ENCODE peak calls at places on chromosomes 3 and 15, in seven cellular contexts. D is IMR-90; J is breast epithelium; Y is A549; P is HCT116; L is CD8-positive, alpha-beta T cell; W is right lobe of liver. O is an unnamed sample. For H3K4me1, the result is how much of the 10 kb centered on the place peaks cover.

GRCh38 chr3:27559835-27560234 is 75.7 kb upstream of the SLC4A7 start:
- DNase-seq in D (peak), J (no peak), Y (no peak), P (no peak), L (no peak), W (no peak), O (no peak)

GRCh38 chr3:36362973-36363372 is 17.3 kb upstream of the STAC start:
- DNase-seq in D (peak), J (no peak), Y (peak), P (peak), L (no peak), W (no peak), O (peak)

GRCh38 chr3:126130081-126130855 is 46.3 kb upstream of the SLC41A3 start:
- DNase-seq in D (no peak), J (peak), Y (no peak), P (no peak), L (no peak), W (peak), O (no peak)

GRCh38 chr3:149783576-149783975 is 8.8 kb downstream of the ANKUB1 start:
- DNase-seq in D (peak), J (no peak), Y (peak), P (no peak), L (no peak), W (no peak), O (no peak)

GRCh38 chr3:103991461-103992115 is 1375.1 kb upstream of the ALCAM start:
- DNase-seq in D (no peak), J (no peak), Y (peak), P (peak), L (no peak), W (no peak), O (no peak)

GRCh38 chr3:55165278-55165677 is 237.4 kb upstream of the LRTM1 start:
- DNase-seq in D (peak), J (no peak), Y (no peak), P (no peak), L (no peak), W (no peak), O (no peak)

GRCh38 chr3:124363451-124363850 is 366.8 kb upstream of the UMPS start:
- DNase-seq in D (peak), J (no peak), Y (no peak), P (no peak), L (no peak), W (no peak), O (no peak)

GRCh38 chr3:159273608-159274007 is 471.8 kb downstream of the MFSD1 start:
- DNase-seq in D (peak), J (no peak), Y (peak), P (no peak), L (no peak), W (peak), O (no peak)

GRCh38 chr15:94535298-94536048 is 304.1 kb downstream of the MCTP2 start:
- DNase-seq in D (no peak), J (no peak), Y (no peak), P (no peak), L (no peak), W (no peak), O (no peak)

GRCh38 chr3:185764168-185764988 is 60.5 kb downstream of the IGF2BP2 start:
- DNase-seq in D (peak), J (no peak), Y (no peak), P (no peak), L (no peak), W (no peak), O (no peak)

GRCh38 chr15:94064676-94065313 is 166.6 kb upstream of the MCTP2 start:
- DNase-seq in D (no peak), J (no peak), Y (no peak), P (no peak), L (no peak), W (no peak), O (no peak)

GRCh38 chr3:72345237-72345878 is 502.9 kb downstream of the SHQ1 start:
- DNase-seq in D (no peak), J (no peak), Y (no peak), P (no peak), L (no peak), W (no peak), O (no peak)

GRCh38 chr15:100732359-100733055 is 130.1 kb downstream of the ASB7 start:
- DNase-seq in D (peak), J (peak), Y (no peak), P (no peak), L (no peak), W (no peak), O (no peak)

GRCh38 chr15:96230557-96231181 is 99.8 kb upstream of the NR2F2 start:
- DNase-seq in D (peak), J (no peak), Y (peak), P (no peak), L (no peak), W (no peak), O (no peak)

GRCh38 chr3:134372405-134373277 is 1.6 kb downstream of the AMOTL2 start:
- DNase-seq in D (peak), J (no peak), Y (no peak), P (no peak), L (no peak), W (no peak), O (no peak)

GRCh38 chr15:63299981-63300575 is 22.7 kb downstream of the APH1B start:
- DNase-seq in D (no peak), J (no peak), Y (no peak), P (no peak), L (no peak), W (no peak), O (no peak)

GRCh38 chr3:167837430-167837829 is 101.9 kb downstream of the SERPINI1 start:
- DNase-seq in D (no peak), J (no peak), Y (no peak), P (no peak), L (no peak), W (no peak), O (no peak)

GRCh38 chr3:102194760-102195159 is 240.1 kb upstream of the ZPLD1 start:
- DNase-seq in D (no peak), J (no peak), Y (no peak), P (no peak), L (no peak), W (no peak), O (no peak)

GRCh38 chr3:104437891-104438290 is 928.8 kb upstream of the ALCAM start:
- DNase-seq in D (peak), J (no peak), Y (no peak), P (no peak), L (no peak), W (no peak), O (no peak)

GRCh38 chr15:58147151-58147550 is 9.0 kb downstream of the AQP9 start:
- DNase-seq in D (no peak), J (no peak), Y (no peak), P (no peak), L (no peak), W (no peak), O (no peak)

GRCh38 chr3:20890124-20890523 is 704.1 kb upstream of the SGO1 start:
- DNase-seq in D (no peak), J (no peak), Y (no peak), P (no peak), L (no peak), W (no peak), O (no peak)

GRCh38 chr15:70717237-70717793 is 46.0 kb downstream of the UACA start:
- DNase-seq in D (peak), J (no peak), Y (no peak), P (no peak), L (no peak), W (no peak), O (no peak)

GRCh38 chr15:70197318-70197944 is 99.7 kb upstream of the TLE3 start:
- DNase-seq in D (no peak), J (no peak), Y (no peak), P (no peak), L (no peak), W (no peak), O (no peak)

GRCh38 chr3:27322634-27323033 is 46.5 kb downstream of the NEK10 start:
- DNase-seq in D (no peak), J (no peak), Y (no peak), P (no peak), L (no peak), W (no peak), O (no peak)

GRCh38 chr15:96125681-96126080 is 204.8 kb upstream of the NR2F2 start:
- DNase-seq in D (peak), J (no peak), Y (peak), P (no peak), L (no peak), W (no peak), O (no peak)

GRCh38 chr15:88628018-88628673 is 7.0 kb downstream of the AEN start:
- DNase-seq in D (no peak), J (no peak), Y (no peak), P (no peak), L (no peak), W (no peak), O (no peak)

GRCh38 chr15:88629071-88629470 is 7.9 kb downstream of the AEN start:
- DNase-seq in D (no peak), J (no peak), Y (no peak), P (no peak), L (no peak), W (no peak), O (no peak)

GRCh38 chr15:88625943-88626741 is 5.0 kb downstream of the AEN start:
- DNase-seq in D (no peak), J (no peak), Y (no peak), P (no peak), L (no peak), W (no peak), O (no peak)

GRCh38 chr15:88624971-88625290 is 3.8 kb downstream of the AEN start:
- DNase-seq in D (no peak), J (no peak), Y (no peak), P (no peak), L (no peak), W (no peak), O (no peak)

DNA sequence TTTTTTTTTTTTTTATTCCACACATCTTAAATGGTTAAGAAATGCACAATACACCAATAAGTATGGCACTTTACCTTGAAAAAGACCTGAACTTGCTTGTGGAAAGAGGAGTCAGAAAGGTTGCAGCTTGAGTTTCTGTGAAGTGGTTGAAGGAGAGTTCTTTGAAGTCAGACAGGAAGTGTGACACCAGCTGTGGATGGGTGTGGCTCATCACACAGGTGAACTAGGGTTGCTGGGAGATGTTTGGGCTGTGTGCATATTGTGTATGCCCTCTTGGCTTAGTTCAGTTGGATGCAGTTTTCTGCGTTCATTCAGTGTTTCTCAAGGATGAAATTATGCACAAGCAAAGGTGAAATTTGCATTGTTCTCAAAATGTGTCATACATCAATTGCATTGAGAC is 6.3 kb downstream of the AEN start:
- DNase-seq in D (no peak), J (no peak), Y (no peak), P (no peak), L (peak), W (no peak), O (no peak)
- H3K4me1 ChIP-seq in D (under half), J (under half), Y (half or more), P (half or more), L (half or more), W (under half), O (under half)

DNA sequence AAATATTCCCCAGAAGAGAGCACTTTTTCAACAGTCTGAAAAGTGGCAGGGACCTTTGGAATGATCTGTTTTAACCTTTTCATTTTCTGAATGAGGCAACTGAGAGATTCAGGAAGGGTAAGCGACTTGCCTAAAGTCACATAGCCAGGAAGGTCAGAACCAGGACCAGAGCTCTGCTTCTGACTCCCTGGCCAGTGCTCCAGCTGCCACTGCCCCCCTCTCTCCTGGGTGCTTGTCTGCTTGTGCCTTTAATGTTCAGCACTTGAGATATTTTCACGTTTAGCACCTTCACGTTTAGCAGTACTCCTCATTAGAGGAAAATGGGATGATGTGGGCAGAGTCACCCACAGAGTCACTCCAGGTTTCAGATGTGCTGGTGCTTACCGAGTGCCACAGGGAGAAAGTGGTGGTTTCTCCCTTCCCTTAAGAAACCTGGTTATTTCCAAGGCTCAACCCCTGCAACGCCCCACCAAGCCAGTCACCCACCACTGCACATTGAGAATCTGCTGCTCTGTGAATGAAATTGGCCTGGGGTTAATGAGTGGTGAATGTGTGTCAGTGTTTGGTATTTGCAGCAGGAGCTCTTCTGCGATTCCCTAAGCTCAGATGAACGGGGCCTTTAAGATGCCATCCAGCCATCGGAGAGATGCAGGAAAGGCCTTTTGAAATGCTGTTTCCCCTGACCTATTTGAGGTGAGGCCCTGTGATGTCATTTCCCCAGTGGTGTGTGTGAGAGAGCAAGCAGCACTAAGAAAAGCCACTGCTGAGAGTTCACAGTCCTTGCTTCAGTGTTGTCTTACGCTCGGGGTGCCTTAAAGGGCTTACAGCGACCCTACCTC is 68.6 kb downstream of the SMAD3 start:
- DNase-seq in D (peak), J (no peak), Y (peak), P (no peak), L (peak), W (no peak), O (no peak)
- H3K4me3 ChIP-seq in D (no peak), J (no peak), Y (peak), P (no peak), L (peak), W (no peak), O (no peak)

GRCh38 chr3:198080521-198081384 is 120.7 kb downstream of the LMLN start:
- DNase-seq in D (peak), J (peak), Y (peak), P (peak), L (peak), W (peak), O (peak)

GRCh38 chr3:198076722-198077308 is 116.8 kb downstream of the LMLN start:
- DNase-seq in D (no peak), J (no peak), Y (no peak), P (no peak), L (no peak), W (no peak), O (no peak)

GRCh38 chr3:198081421-198081844 is 121.4 kb downstream of the LMLN start:
- DNase-seq in D (no peak), J (no peak), Y (no peak), P (no peak), L (no peak), W (peak), O (peak)

DNA sequence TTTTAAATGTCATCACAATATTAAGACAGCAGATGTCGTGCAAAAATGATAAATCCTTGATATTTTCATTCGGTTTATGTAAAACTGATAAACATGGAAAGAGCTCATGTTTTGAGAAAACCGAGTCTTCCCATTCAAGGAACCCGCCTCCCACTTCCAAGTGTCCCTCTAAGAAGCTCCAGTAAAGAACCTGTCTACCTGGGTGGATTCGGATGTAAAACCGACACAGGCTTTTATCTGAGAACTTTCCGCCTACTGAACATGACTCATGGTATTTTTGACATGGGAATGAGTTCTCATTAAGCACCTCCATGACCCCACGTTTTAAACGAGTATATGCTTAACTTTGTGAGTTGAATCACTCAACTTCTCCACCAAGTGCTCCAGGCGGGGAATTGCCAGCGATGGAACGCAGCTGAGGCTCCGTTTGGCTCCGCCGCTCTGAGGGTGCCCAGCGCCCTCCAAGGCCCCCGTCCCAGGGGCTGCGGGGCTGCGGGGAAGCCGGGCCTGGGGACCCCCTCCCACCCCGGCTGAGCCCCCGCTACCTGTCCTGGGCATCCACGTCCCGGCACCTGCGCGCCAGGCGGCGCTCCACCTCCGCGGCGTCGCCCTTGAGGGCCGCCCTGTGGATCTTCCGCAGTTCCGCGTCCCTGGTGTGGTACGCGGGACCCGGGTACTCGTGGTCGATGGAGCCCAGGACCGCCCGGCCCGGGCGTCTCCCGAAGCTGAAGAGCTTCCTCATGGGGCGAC is 119.9 kb downstream of the LMLN start:
- DNase-seq in D (peak), J (no peak), Y (peak), P (peak), L (peak), W (no peak), O (no peak)
- TF ChIP-seq CTCF in D (no peak), J (no peak), Y (no peak), P (peak), L (no peak), W (no peak), O (no peak)

GRCh38 chr3:46954178-46954577 is 22.4 kb downstream of the CCDC12 start:
- DNase-seq in D (no peak), J (no peak), Y (no peak), P (no peak), L (no peak), W (no peak), O (no peak)
- H3K4me1 ChIP-seq in D (under half), J (under half), Y (half or more), P (under half), L (half or more), W (half or more), O (under half)

DNA sequence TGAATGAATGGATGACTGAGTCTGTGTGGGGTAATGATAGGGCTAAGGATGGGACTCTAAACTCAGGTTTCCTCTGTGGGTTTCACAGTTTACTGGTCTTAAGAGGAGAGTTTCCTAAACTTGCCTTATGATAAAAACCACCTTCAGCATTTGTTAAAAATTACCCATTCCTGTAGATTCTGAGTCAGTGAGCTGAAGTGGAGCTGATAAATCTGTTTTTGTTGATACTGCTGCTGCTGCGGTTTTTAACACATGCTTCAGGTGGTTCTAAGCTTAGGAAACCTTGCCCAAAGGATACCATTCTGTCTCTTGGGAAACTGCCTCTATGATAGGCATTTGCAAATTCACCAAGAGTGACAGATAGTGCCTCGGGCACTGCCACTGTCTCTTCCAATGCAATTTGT is 52.6 kb downstream of the MECOM start:
- DNase-seq in D (no peak), J (no peak), Y (no peak), P (no peak), L (no peak), W (no peak), O (no peak)
- H3K4me3 ChIP-seq in D (no peak), J (no peak), Y (no peak), P (no peak), L (no peak), W (no peak), O (no peak)

GRCh38 chr15:48644498-48644826 is 1.0 kb downstream of the FBN1 start:
- DNase-seq in D (peak), J (no peak), Y (no peak), P (no peak), L (no peak), W (no peak), O (peak)
- TF ChIP-seq CTCF in D (no peak), J (no peak), Y (no peak), P (no peak), L (no peak), W (no peak), O (no peak)

GRCh38 chr3:11610044-11610671 is 33.6 kb downstream of the VGLL4 start:
- DNase-seq in D (peak), J (no peak), Y (no peak), P (no peak), L (no peak), W (no peak), O (no peak)
- H3K4me1 ChIP-seq in D (under half), J (under half), Y (under half), P (under half), L (under half), W (under half), O (under half)

GRCh38 chr3:120678984-120679383 is 3.1 kb downstream of the HGD start:
- DNase-seq in D (no peak), J (no peak), Y (peak), P (no peak), L (no peak), W (no peak), O (no peak)
- H3K4me3 ChIP-seq in D (no peak), J (no peak), Y (peak), P (no peak), L (no peak), W (peak), O (no peak)